ENCODE peak calls at places on chromosome 3, in four cellular contexts. S is cardiac muscle cell, D is cardiac fibroblast, K is PC-9. C is an unnamed sample.

GRCh38 chr3:79724206-79724605 is 43.6 kb downstream of the ROBO1 start:
- DNase-seq in D (peak; percentile 4), K (no peak), S (no peak), C (no peak)

GRCh38 chr3:178202199-178202598 is 334.0 kb upstream of the KCNMB2 start:
- DNase-seq in K (no peak), D (no peak), S (peak; percentile 42), C (no peak)

GRCh38 chr3:180447156-180447555 is 154.8 kb upstream of the TTC14 start:
- DNase-seq in D (peak; percentile 54), K (no peak), S (no peak), C (no peak)

GRCh38 chr3:116030131-116030850 is 407.0 kb downstream of the GAP43 start:
- DNase-seq in D (no peak), S (no peak), K (no peak), C (no peak)

GRCh38 chr3:69407908-69408307 is 22.0 kb upstream of the FRMD4B start:
- DNase-seq in K (no peak), S (no peak), D (no peak), C (no peak)

GRCh38 chr3:136008221-136008620 is 42.7 kb downstream of the PPP2R3A start:
- DNase-seq in D (no peak), K (peak; percentile 68), S (no peak), C (no peak)

GRCh38 chr3:175743733-175744400 is 884.7 kb downstream of the NAALADL2 start:
- DNase-seq in D (peak; percentile 72), S (peak; percentile 5), K (peak; percentile 64), C (peak; percentile 17)

GRCh38 chr3:119681279-119681678 is 4.1 kb upstream of the COX17 start:
- DNase-seq in D (peak; percentile 65), S (peak; percentile 65), K (no peak), C (no peak)

GRCh38 chr3:48215466-48215865 is 7.8 kb upstream of the CAMP start:
- DNase-seq in S (peak; percentile 77), K (no peak), D (peak; percentile 40), C (no peak)

GRCh38 chr3:16993227-16993626 is 108.5 kb downstream of the PLCL2 start:
- DNase-seq in K (peak; percentile 49), S (peak; percentile 66), D (peak; percentile 63), C (no peak)

GRCh38 chr3:168847293-168847883 is 751.7 kb upstream of the GOLIM4 start:
- DNase-seq in S (peak; percentile 52), D (peak; percentile 71), K (no peak), C (peak; percentile 6)

GRCh38 chr3:23900744-23901143 is 16.0 kb downstream of the NKIRAS1 start:
- DNase-seq in S (peak; percentile 75), D (peak; percentile 32), K (no peak), C (no peak)

GRCh38 chr3:117018622-117019021 is 309.0 kb downstream of the TUSC7 start:
- DNase-seq in K (no peak), D (no peak), S (no peak), C (no peak)

GRCh38 chr3:141384157-141384556 is 15.9 kb downstream of the ZBTB38 start:
- DNase-seq in S (no peak), K (no peak), D (peak; percentile 45), C (no peak)

GRCh38 chr3:61794961-61795360 is 233.6 kb downstream of the PTPRG start:
- DNase-seq in S (no peak), K (no peak), D (no peak), C (no peak)

GRCh38 chr3:50572158-50572557 is 2.8 kb downstream of the HEMK1 start:
- DNase-seq in S (peak; percentile 78), K (no peak), D (peak; percentile 75), C (peak; percentile 33)

GRCh38 chr3:37905987-37906674 is 44.5 kb downstream of the CTDSPL start:
- DNase-seq in S (peak; percentile 72), K (no peak), D (peak; percentile 45), C (peak; percentile 39)

GRCh38 chr3:65807225-65807624 is 231.5 kb downstream of the MAGI1 start:
- DNase-seq in D (no peak), S (no peak), K (no peak), C (no peak)

DNA sequence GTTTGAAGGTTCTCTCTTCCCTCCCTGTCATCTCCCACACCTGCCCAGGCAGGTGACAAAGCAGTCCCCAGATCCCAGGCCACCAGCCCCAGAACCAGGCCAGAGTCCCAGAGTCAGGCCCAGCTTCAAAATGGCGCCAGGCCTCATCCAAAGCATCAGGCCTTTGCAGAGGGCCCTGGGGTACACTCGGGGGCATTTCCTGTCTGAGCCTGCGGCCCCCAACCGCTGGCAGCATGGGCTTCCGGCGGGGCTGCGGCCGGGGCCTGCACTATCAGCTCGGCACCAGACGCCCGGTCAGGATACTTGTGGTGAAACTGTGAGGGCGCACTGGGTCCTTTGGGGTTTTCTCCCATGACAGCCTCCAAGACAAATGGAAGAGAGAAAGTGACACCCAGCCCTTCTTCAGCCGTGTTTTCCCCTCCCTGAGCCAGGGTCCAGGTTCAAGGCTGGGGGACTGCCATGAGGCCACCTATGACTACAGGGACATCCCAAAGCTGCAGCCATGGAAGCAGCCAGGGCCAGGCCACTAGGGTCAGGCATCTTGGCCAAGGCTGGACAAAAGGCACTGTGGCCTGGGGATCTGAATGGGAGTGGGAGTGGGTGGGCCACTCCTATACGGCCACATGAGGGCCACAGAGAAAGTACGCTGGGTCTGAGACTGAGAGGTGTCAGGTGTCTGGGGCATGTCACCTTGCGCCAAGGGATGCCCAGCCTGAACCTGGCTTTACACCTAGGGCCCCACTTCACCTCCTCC is 33.9 kb downstream of the RPN1 start:
- DNase-seq in S (no peak), K (no peak), D (no peak), C (no peak)
- H3K4me3 ChIP-seq in S (no peak overlapping the region), K (no peak overlapping the region), D (no peak overlapping the region), C (peak overlapping the region; percentile 65)

GRCh38 chr3:194138098-194138474 is 2.1 kb downstream of the HES1 start:
- DNase-seq in D (peak; percentile 22), K (peak; percentile 56), S (no peak), C (no peak)

GRCh38 chr3:194138732-194139084 is 2.8 kb downstream of the HES1 start:
- DNase-seq in D (no peak), K (no peak), S (peak; percentile 72), C (no peak)

GRCh38 chr3:194135806-194136518 is at the start of gene HES1:
- DNase-seq in K (peak; percentile 93), D (peak; percentile 98), S (peak; percentile 98), C (no peak)

GRCh38 chr3:194136519-194137313 is 768 bp downstream of the HES1 start:
- DNase-seq in K (peak; percentile 65), S (peak; percentile 91), D (peak; percentile 87), C (no peak)

GRCh38 chr3:194137314-194138097 is 1.6 kb downstream of the HES1 start:
- DNase-seq in K (peak; percentile 77), S (peak; percentile 65), D (peak; percentile 71), C (no peak)
- TF ChIP-seq CTCF in K (peak; percentile 46), S (peak; percentile 44), D (peak; percentile 27), C (peak; percentile 45)

GRCh38 chr3:46921871-46922271 is 44.4 kb downstream of the PTH1R start:
- DNase-seq in K (no peak), S (no peak), D (no peak), C (no peak)
- H3K4me3 ChIP-seq in K (no peak overlapping the region), S (no peak overlapping the region), D (no peak overlapping the region), C (no peak overlapping the region)

GRCh38 chr3:114600571-114600970 is 306.7 kb downstream of the TIGIT start:
- DNase-seq in K (no peak), S (no peak), D (no peak), C (no peak)

GRCh38 chr3:114595521-114596028 is 301.7 kb downstream of the TIGIT start:
- DNase-seq in S (no peak), K (no peak), D (no peak), C (no peak)

GRCh38 chr3:114596147-114596546 is 302.3 kb downstream of the TIGIT start:
- DNase-seq in S (no peak), D (no peak), K (no peak), C (no peak)

DNA sequence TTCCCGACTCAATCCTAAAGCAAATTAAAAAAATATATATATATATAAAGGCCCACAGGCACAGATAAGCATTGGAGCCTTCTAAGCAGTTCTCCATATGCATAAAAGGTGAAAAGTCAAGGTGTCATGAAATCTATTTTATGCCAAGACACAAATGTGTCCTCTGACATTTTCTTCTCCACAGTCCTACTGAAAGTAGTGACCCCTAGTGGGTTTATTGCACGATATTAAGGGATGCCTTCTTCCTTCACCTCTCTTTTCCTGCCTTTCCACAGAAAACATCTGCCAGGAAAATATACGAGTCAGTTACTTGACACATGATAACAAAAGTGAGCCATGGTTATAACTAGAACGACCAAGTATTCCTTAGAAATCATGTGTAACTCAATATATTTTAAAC is 303.2 kb downstream of the TIGIT start:
- DNase-seq in D (no peak), S (peak; percentile 16), K (no peak), C (no peak)
- TF ChIP-seq CTCF in D (peak; percentile 18), S (peak; percentile 27), K (no peak), C (peak; percentile 23)

GRCh38 chr3:124886168-124887051 is 755 bp downstream of the ITGB5 start:
- DNase-seq in S (peak; percentile 59), K (peak; percentile 56), D (peak; percentile 57), C (no peak)
- H3K4me3 ChIP-seq in S (peak overlapping the region; percentile 96), K (peak overlapping the region; percentile 84), D (peak overlapping the region; percentile 67), C (peak overlapping the region; percentile 65)

DNA sequence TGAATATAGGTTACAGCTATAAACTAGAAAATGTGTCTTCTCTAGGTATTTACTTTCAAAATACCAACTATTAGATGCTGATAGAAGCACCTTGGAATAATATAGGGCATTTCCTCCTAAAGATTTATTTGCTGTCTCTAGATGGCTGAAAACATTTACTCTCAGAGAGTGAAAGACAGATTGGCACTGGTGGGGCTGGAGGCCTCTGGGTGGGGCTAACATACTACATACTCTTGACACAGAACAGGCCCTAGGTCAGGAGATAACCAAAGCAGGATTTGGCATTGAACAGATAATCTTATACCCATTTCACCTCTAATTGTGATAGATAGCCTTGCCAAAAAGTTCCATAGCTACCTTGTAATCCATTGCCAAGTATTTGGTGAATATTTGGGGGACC is 253.3 kb upstream of the TBC1D5 start:
- DNase-seq in D (no peak), K (no peak), S (no peak), C (no peak)
- TF ChIP-seq CTCF in D (no peak), K (no peak), S (no peak), C (no peak)

GRCh38 chr3:63199606-63200005 is 78.5 kb upstream of the SYNPR start:
- DNase-seq in K (no peak), D (no peak), S (no peak), C (no peak)

GRCh38 chr3:63207066-63207590 is 71.0 kb upstream of the SYNPR start:
- DNase-seq in S (no peak), K (no peak), D (no peak), C (no peak)

DNA sequence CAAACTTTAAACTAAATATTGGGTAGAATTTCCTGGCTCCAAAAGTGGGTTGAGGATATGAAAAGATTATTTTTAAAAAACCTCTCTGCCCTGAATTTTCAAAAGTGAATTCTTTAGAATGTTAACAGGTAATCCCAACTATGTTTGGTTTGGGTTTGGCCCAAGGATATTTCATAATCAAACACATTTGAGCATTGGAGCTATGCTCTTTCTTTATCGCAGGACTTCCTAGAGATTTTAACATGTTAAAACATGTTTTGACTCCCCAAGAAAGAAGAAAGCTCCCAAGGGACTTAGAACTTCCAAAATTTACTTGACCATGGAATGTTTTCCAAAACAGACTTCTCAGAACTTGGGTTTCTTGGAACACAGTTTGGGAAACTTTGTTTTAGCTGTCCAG is 75.6 kb upstream of the SYNPR start:
- DNase-seq in K (no peak), D (no peak), S (no peak), C (no peak)
- H3K4me3 ChIP-seq in K (no peak overlapping the region), D (no peak overlapping the region), S (no peak overlapping the region), C (no peak overlapping the region)

GRCh38 chr3:4987374-4988296 is 8.4 kb downstream of the BHLHE40 start:
- DNase-seq in K (no peak), S (no peak), D (no peak), C (no peak)
- TF ChIP-seq CTCF in K (no peak), S (no peak), D (no peak), C (no peak)

C was measured in HFF-Myc.